ENCODE peak calls at places on chromosome 13, in eight cellular contexts. W is Caco-2, A is thoracic aorta, M is GM23338, S is hepatocyte, C is ovary, D is BE2C, K is lung. B is an unnamed sample. For H3K4me1 and H3K36me3, the result is how much of the 10 kb centered on the place peaks cover.

GRCh38 chr13:96052655-96053002 is 572 bp downstream of the UGGT2 start:
- DNase-seq in W (peak), A (no peak), M (peak), S (peak), C (no peak), D (no peak), K (no peak), B (no peak)

GRCh38 chr13:92510416-92510815 is 716.2 kb upstream of the GPC6 start:
- DNase-seq in W (no peak), A (no peak), M (peak), S (no peak), C (no peak), D (no peak), K (no peak), B (no peak)

GRCh38 chr13:83386609-83387008 is 495.7 kb downstream of the SLITRK1 start:
- DNase-seq in W (no peak), A (no peak), M (no peak), S (no peak), C (no peak), D (no peak), K (no peak), B (no peak)

GRCh38 chr13:114134944-114135610 is 2.7 kb upstream of the RASA3 start:
- DNase-seq in W (no peak), A (no peak), M (no peak), S (no peak), C (no peak), D (no peak), K (no peak), B (no peak)

GRCh38 chr13:32947886-32948285 is 68.3 kb upstream of the KL start:
- DNase-seq in W (no peak), A (no peak), M (no peak), S (no peak), C (no peak), D (peak), K (no peak), B (no peak)

GRCh38 chr13:92743992-92744391 is 482.6 kb upstream of the GPC6 start:
- DNase-seq in W (no peak), A (no peak), M (no peak), S (no peak), C (no peak), D (no peak), K (no peak), B (no peak)

GRCh38 chr13:87123987-87124784 is 547.0 kb upstream of the SLITRK5 start:
- DNase-seq in W (peak), A (no peak), M (peak), S (peak), C (no peak), D (no peak), K (no peak), B (peak)

GRCh38 chr13:101416181-101417042 is at the start of gene NALCN:
- DNase-seq in W (no peak), A (no peak), M (peak), S (peak), C (no peak), D (peak), K (no peak), B (peak)

GRCh38 chr13:48491423-48492122 is 41.3 kb downstream of the RCBTB2 start:
- DNase-seq in W (no peak), A (no peak), M (no peak), S (no peak), C (no peak), D (no peak), K (no peak), B (no peak)

GRCh38 chr13:88014527-88014926 is 343.4 kb downstream of the SLITRK5 start:
- DNase-seq in W (no peak), A (no peak), M (no peak), S (no peak), C (no peak), D (no peak), K (no peak), B (no peak)

GRCh38 chr13:36417328-36417727 is 15.0 kb upstream of the CCNA1 start:
- DNase-seq in W (no peak), A (no peak), M (no peak), S (no peak), C (no peak), D (no peak), K (no peak), B (no peak)

GRCh38 chr13:45310341-45311138 is 30.4 kb downstream of the TPT1 start:
- DNase-seq in W (no peak), A (no peak), M (no peak), S (no peak), C (no peak), D (no peak), K (no peak), B (no peak)

GRCh38 chr13:30985637-30986205 is 53.3 kb downstream of the TEX26 start:
- DNase-seq in W (no peak), A (no peak), M (no peak), S (no peak), C (no peak), D (no peak), K (no peak), B (peak)

GRCh38 chr13:93660664-93661063 is 434.1 kb downstream of the GPC6 start:
- DNase-seq in W (no peak), A (no peak), M (no peak), S (no peak), C (no peak), D (no peak), K (no peak), B (no peak)

GRCh38 chr13:99357149-99357596 is 50.0 kb upstream of the GPR183 start:
- DNase-seq in W (no peak), A (no peak), M (no peak), S (no peak), C (no peak), D (no peak), K (no peak), B (no peak)

GRCh38 chr13:111474136-111475002 is 153.9 kb downstream of the TEX29 start:
- DNase-seq in W (peak), A (no peak), M (peak), S (peak), C (no peak), D (no peak), K (no peak), B (peak)

GRCh38 chr13:111914241-111915103 is 152.5 kb upstream of the SOX1 start:
- DNase-seq in W (no peak), A (no peak), M (no peak), S (no peak), C (no peak), D (no peak), K (no peak), B (no peak)

GRCh38 chr13:48334534-48335127 is 31.1 kb downstream of the RB1 start:
- DNase-seq in W (peak), A (no peak), M (peak), S (peak), C (no peak), D (no peak), K (no peak), B (peak)

GRCh38 chr13:30978981-30979956 is 46.8 kb downstream of the TEX26 start:
- DNase-seq in W (peak), A (no peak), M (peak), S (peak), C (no peak), D (peak), K (no peak), B (peak)

GRCh38 chr13:30224732-30225131 is 82.6 kb downstream of the KATNAL1 start:
- DNase-seq in W (no peak), A (no peak), M (no peak), S (no peak), C (no peak), D (no peak), K (no peak), B (no peak)

GRCh38 chr13:113616991-113617749 is 32.6 kb downstream of the TFDP1 start:
- DNase-seq in W (no peak), A (no peak), M (peak), S (peak), C (no peak), D (no peak), K (no peak), B (no peak)

GRCh38 chr13:36778083-36778671 is 40.8 kb upstream of the RFXAP start:
- DNase-seq in W (peak), A (no peak), M (peak), S (peak), C (no peak), D (no peak), K (no peak), B (no peak)

GRCh38 chr13:46621133-46621532 is 68.2 kb downstream of the LRCH1 start:
- DNase-seq in W (no peak), A (no peak), M (no peak), S (no peak), C (no peak), D (peak), K (no peak), B (no peak)

GRCh38 chr13:106568225-106569003 is 477 bp upstream of the ARGLU1 start:
- DNase-seq in W (no peak), A (no peak), M (no peak), S (no peak), C (no peak), D (no peak), K (no peak), B (no peak)

GRCh38 chr13:32881074-32881791 is 135.0 kb upstream of the KL start:
- DNase-seq in W (no peak), A (no peak), M (no peak), S (peak), C (no peak), D (no peak), K (no peak), B (no peak)

GRCh38 chr13:113110048-113110851 is 4.7 kb downstream of the F7 start:
- DNase-seq in W (no peak), A (no peak), M (peak), S (no peak), C (no peak), D (peak), K (no peak), B (no peak)

GRCh38 chr13:113666324-113666660 is 727 bp upstream of the GRK1 start:
- DNase-seq in W (no peak), A (no peak), M (no peak), S (no peak), C (peak), D (peak), K (no peak), B (no peak)

GRCh38 chr13:111031531-111031961 is 83.6 kb upstream of the ARHGEF7 start:
- DNase-seq in W (no peak), A (no peak), M (no peak), S (no peak), C (no peak), D (no peak), K (no peak), B (no peak)

GRCh38 chr13:32407854-32408253 is 20.1 kb downstream of the N4BP2L1 start:
- DNase-seq in W (no peak), A (no peak), M (no peak), S (no peak), C (no peak), D (no peak), K (no peak), B (no peak)

GRCh38 chr13:54945978-54946377 is 1917.4 kb downstream of the OLFM4 start:
- DNase-seq in W (no peak), A (no peak), M (peak), S (no peak), C (no peak), D (no peak), K (no peak), B (peak)

GRCh38 chr13:106151056-106151699 is 384.3 kb downstream of the EFNB2 start:
- DNase-seq in W (no peak), A (no peak), M (peak), S (peak), C (no peak), D (no peak), K (no peak), B (peak)

GRCh38 chr13:113652404-113653263 is 5.4 kb downstream of the ATP4B start:
- DNase-seq in W (no peak), A (no peak), M (no peak), S (no peak), C (peak), D (peak), K (no peak), B (no peak)

GRCh38 chr13:108276060-108276459 is 6.5 kb downstream of the TNFSF13B start:
- DNase-seq in W (no peak), A (no peak), M (no peak), S (no peak), C (peak), D (no peak), K (no peak), B (no peak)

GRCh38 chr13:37148501-37148900 is 43.0 kb upstream of the CSNK1A1L start:
- DNase-seq in W (no peak), A (no peak), M (no peak), S (no peak), C (no peak), D (no peak), K (no peak), B (no peak)

DNA sequence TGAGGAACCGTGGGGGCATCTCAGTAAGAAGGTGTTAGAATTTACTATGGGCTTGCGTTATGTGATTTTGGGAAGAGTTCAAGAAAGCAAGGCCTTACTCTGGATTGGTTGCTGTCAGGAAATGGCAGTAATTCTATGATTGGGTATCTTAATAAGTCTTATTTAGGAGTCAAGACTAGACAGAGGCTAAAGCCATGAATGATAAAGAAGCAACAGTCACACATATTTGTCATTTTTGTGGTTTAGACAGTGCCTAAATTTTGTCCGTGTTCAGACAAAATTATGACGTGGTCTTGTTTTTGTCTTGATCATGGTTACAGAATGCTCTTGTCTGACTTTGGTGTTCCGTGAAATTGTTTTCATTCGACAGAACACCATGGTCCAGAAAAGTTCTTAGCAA is 886 bp upstream of the SLC46A3 start:
- DNase-seq in W (no peak), A (no peak), M (no peak), S (no peak), C (no peak), D (no peak), K (no peak), B (no peak)
- H3K4me3 ChIP-seq in W (no peak), A (peak), M (peak), S (no peak), C (no peak), D (no peak), K (no peak), B (no peak)

DNA sequence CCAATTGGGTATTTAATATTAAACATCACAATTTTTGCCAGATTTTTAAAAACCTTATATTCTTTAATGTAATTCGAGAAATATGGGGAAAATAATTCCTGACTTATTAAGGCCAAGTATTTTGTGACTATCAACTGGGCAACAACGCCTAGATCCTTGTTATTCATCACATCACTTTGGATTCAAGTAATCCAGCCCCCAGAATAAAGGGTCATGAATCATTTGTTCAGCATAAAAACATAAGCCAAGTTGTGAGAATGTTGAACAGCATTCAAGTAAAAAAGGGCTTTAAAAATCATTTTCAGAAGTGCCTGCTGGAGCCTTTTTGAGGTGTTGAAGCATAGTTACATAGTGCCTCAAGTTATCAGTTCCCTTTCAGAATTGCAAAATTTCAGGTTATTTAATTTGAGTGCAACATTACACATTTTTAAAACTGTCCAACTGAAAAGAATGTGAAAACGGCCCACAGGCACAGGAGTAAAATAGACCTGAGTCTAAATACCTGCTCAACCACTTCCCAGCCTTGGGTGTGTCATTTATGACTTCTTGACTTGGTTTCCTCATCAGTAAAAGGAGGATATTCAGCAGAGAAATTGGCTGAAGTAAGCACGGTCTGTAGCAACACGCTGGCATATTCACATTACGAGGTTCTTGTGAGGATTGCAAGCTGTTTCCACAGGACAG is 56.4 kb downstream of the MBNL2 start:
- DNase-seq in W (no peak), A (no peak), M (no peak), S (no peak), C (no peak), D (no peak), K (no peak), B (no peak)
- H3K4me1 ChIP-seq in W (half or more), A (half or more), M (under half), S (half or more), C (under half), D (under half), K (under half), B (under half)

GRCh38 chr13:25268561-25268960 is 18.7 kb downstream of the MTMR6 start:
- DNase-seq in W (no peak), A (no peak), M (no peak), S (no peak), C (no peak), D (no peak), K (no peak), B (no peak)
- H3K36me3 ChIP-seq in W (under half), A (under half), M (under half), S (under half), C (under half), D (under half), K (under half), B (under half)

DNA sequence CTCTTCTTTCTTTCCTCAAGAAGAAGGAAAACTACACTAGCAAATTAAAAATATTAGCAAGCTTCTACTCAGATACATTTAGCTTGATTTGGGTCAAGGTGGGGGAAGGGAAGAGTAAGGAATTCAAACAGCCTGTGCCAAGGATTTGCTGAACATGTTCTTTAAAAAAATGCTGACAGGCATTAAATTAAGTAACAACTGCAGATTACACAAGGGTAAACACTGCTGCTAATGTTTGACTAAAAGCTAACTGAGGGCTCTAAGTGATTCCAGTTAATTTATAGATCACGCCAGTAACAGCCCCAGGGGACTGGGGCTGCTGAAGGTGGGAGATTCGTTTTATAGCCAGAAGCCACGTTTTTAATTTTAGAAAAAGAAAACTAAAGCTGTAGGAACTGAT is 321.7 kb downstream of the DLEU7 start:
- DNase-seq in W (peak), A (no peak), M (no peak), S (peak), C (peak), D (no peak), K (no peak), B (no peak)
- H3K4me3 ChIP-seq in W (no peak), A (no peak), M (no peak), S (no peak), C (no peak), D (no peak), K (no peak), B (no peak)

GRCh38 chr13:50735071-50735470 is 108.4 kb downstream of the DLEU7 start:
- DNase-seq in W (no peak), A (no peak), M (no peak), S (no peak), C (no peak), D (no peak), K (no peak), B (no peak)
- H3K4me1 ChIP-seq in W (under half), A (under half), M (under half), S (under half), C (under half), D (under half), K (under half), B (under half)

GRCh38 chr13:109768616-109769015 is 17.8 kb downstream of the IRS2 start:
- DNase-seq in W (no peak), A (no peak), M (no peak), S (no peak), C (no peak), D (no peak), K (no peak), B (no peak)
- H3K36me3 ChIP-seq in W (under half), A (under half), M (under half), S (under half), C (under half), D (under half), K (under half), B (under half)

GRCh38 chr13:42350141-42350540 is 78.2 kb downstream of the AKAP11 start:
- DNase-seq in W (no peak), A (no peak), M (no peak), S (no peak), C (no peak), D (no peak), K (no peak), B (no peak)

GRCh38 chr13:42360046-42360445 is 88.1 kb downstream of the AKAP11 start:
- DNase-seq in W (no peak), A (no peak), M (no peak), S (no peak), C (no peak), D (no peak), K (no peak), B (no peak)

GRCh38 chr13:42354246-42355117 is 82.5 kb downstream of the AKAP11 start:
- DNase-seq in W (peak), A (no peak), M (peak), S (peak), C (no peak), D (no peak), K (no peak), B (no peak)

GRCh38 chr13:42355841-42356575 is 84.1 kb downstream of the AKAP11 start:
- DNase-seq in W (no peak), A (no peak), M (no peak), S (no peak), C (no peak), D (no peak), K (no peak), B (no peak)

DNA sequence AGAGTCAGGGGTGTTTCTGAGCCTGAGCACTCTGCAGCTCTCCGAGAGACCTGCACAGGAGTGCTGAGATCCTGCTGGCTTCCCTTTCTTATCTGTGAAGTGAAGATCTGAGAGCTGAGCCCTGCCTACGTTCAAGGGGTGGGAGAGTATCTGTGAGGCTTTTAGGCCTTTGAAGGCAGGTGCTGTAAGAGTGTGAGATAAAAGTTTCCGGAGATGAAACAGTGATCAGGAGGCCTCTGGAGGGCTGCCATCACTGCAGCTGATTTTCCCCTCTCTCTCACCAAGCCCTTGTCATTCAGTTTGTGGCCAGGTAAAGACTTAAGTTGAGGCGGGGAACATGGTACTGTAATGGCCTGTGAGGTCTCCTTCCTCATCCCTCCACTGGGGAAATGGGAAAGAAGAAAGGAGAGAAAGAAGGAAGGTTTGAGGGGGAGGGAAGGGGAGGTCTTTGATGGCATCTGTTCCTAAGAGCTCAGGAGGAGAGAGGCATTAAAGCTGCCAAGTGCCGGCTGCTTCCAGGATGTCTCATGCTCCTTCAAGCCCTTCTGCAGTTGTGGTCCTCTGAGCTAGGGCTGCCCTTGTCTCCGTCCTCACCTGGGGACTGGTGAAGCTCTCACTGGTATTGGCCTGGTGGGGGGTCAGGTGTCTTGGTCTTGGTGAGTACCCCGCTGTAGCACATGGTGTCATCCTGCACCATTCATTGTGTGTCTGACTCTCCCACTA is 83.3 kb downstream of the AKAP11 start:
- DNase-seq in W (no peak), A (no peak), M (no peak), S (no peak), C (no peak), D (no peak), K (no peak), B (no peak)
- H3K4me3 ChIP-seq in W (no peak), A (no peak), M (no peak), S (no peak), C (no peak), D (no peak), K (no peak), B (no peak)

B was measured in HAP-1.